ENCODE peak calls at places on chromosome 17, in five cellular contexts. O is NB4, N is neural crest cell, H is endothelial cell, R is spleen. Q is an unnamed sample.

GRCh38 chr17:36777118-36777517 is 160.2 kb upstream of the LHX1 start:
- DNase-seq in O (peak; percentile 41), R (no peak), N (no peak), H (no peak), Q (no peak)

GRCh38 chr17:63423251-63423950 is 22.7 kb downstream of the CYB561 start:
- DNase-seq in O (no peak), N (no peak), H (no peak), R (no peak), Q (no peak)

GRCh38 chr17:63775420-63775819 is 1.4 kb downstream of the DDX42 start:
- DNase-seq in N (no peak), R (no peak), H (no peak), O (no peak), Q (no peak)

GRCh38 chr17:63685021-63685420 is 14.9 kb downstream of the LIMD2 start:
- DNase-seq in R (no peak), N (no peak), O (no peak), H (no peak), Q (no peak)

GRCh38 chr17:44900894-44901293 is 1.6 kb upstream of the EFTUD2 start:
- DNase-seq in N (no peak), R (no peak), O (no peak), H (no peak), Q (no peak)

GRCh38 chr17:46739982-46740381 is 78.5 kb downstream of the WNT3 start:
- DNase-seq in O (no peak), N (no peak), R (no peak), H (no peak), Q (no peak)

GRCh38 chr17:16322636-16323035 is 30.6 kb downstream of the CENPV start:
- DNase-seq in O (no peak), R (no peak), H (no peak), N (no peak), Q (no peak)

GRCh38 chr17:50520483-50520882 is 12.1 kb upstream of the EPN3 start:
- DNase-seq in N (no peak), R (no peak), O (no peak), H (no peak), Q (no peak)

GRCh38 chr17:69523252-69523861 is 108.9 kb downstream of the MAP2K6 start:
- DNase-seq in H (peak; percentile 32), N (no peak), R (no peak), O (peak; percentile 44), Q (no peak)

GRCh38 chr17:9763643-9764042 is 27.7 kb downstream of the DHRS7C start:
- DNase-seq in H (no peak), O (peak; percentile 52), R (no peak), N (no peak), Q (no peak)

GRCh38 chr17:75498726-75499213 is 16.6 kb downstream of the CASKIN2 start:
- DNase-seq in R (peak; percentile 71), H (no peak), O (peak; percentile 22), N (no peak), Q (no peak)

GRCh38 chr17:48457080-48457836 is 27.2 kb upstream of the SKAP1 start:
- DNase-seq in N (peak; percentile 66), H (peak; percentile 75), O (peak; percentile 63), R (peak; percentile 91), Q (no peak)

GRCh38 chr17:42018339-42018738 is 1.1 kb upstream of the DNAJC7 start:
- DNase-seq in N (no peak), O (peak; percentile 70), H (no peak), R (peak; percentile 31), Q (no peak)

GRCh38 chr17:75067856-75068255 is 19.9 kb upstream of the SLC16A5 start:
- DNase-seq in O (peak; percentile 72), H (no peak), N (no peak), R (peak; percentile 17), Q (peak; percentile 9)

GRCh38 chr17:18267927-18268711 is 7.7 kb downstream of the MIEF2 start:
- DNase-seq in N (no peak), O (no peak), R (no peak), H (no peak), Q (no peak)

GRCh38 chr17:1485311-1485747 is 7.2 kb downstream of the MYO1C start:
- DNase-seq in O (no peak), N (peak; percentile 52), H (peak; percentile 67), R (peak; percentile 89), Q (no peak)

GRCh38 chr17:40458001-40458791 is 14.9 kb downstream of the IGFBP4 start:
- DNase-seq in R (no peak), H (no peak), O (no peak), N (no peak), Q (no peak)

GRCh38 chr17:77363821-77364361 is 223.1 kb downstream of the SEC14L1 start:
- DNase-seq in N (no peak), O (peak; percentile 71), H (no peak), R (peak; percentile 79), Q (peak; percentile 60)

GRCh38 chr17:78672880-78673371 is 95.7 kb upstream of the DNAH17 start:
- DNase-seq in R (peak; percentile 55), O (no peak), H (no peak), N (no peak), Q (no peak)

GRCh38 chr17:21037117-21037803 is 5.6 kb downstream of the USP22 start:
- DNase-seq in O (no peak), H (no peak), N (no peak), R (no peak), Q (no peak)

GRCh38 chr17:21043296-21044232 is 753 bp upstream of the USP22 start:
- DNase-seq in H (peak; percentile 93), O (peak; percentile 100), N (peak; percentile 89), R (peak; percentile 99), Q (peak; percentile 100)

GRCh38 chr17:21041753-21042433 is 918 bp downstream of the USP22 start:
- DNase-seq in N (peak; percentile 63), R (peak; percentile 95), O (peak; percentile 91), H (peak; percentile 67), Q (no peak)

GRCh38 chr17:21042434-21043295 is at the start of gene USP22:
- DNase-seq in R (peak; percentile 98), H (peak; percentile 94), O (no peak), N (peak; percentile 89), Q (no peak)

DNA sequence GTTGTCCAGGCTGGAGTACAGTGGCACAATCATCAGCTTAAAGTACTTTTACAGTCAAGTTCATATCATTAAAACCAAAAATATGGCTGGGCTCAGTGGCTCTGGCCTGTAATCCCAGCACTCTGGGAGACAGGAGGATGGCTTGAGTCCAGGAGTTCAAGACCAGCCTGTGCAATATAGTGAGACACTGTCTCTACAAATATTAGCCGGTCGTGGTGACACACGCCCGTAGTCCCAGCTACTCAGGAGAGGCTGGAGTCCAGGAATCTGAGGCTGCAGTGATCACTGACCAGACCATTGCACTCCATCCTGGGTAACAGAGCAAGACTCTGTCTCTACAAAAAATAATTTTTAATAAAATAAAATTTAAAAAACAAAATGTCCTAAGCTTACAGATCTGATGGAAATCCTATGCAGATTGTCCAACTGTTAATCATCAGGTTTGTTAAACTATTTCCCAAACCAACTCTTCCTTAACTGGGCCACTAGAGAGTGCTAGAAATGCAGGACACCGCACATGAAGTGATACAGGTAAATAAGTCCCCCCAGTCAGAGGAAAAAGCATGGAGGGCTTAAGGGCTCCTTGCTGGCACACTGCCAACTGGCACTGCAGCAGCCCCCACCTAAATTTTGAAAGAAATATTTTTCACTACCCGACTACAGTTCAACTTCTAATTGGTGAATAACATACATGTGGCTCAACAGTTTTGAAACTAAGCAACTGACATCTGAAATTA is 2.8 kb downstream of the USP22 start:
- DNase-seq in H (no peak), O (peak; percentile 69), N (no peak), R (no peak), Q (no peak)
- TF ChIP-seq CTCF in H (no peak), O (peak; percentile 65), N (peak; percentile 59), R (no peak), Q (peak; percentile 79)

DNA sequence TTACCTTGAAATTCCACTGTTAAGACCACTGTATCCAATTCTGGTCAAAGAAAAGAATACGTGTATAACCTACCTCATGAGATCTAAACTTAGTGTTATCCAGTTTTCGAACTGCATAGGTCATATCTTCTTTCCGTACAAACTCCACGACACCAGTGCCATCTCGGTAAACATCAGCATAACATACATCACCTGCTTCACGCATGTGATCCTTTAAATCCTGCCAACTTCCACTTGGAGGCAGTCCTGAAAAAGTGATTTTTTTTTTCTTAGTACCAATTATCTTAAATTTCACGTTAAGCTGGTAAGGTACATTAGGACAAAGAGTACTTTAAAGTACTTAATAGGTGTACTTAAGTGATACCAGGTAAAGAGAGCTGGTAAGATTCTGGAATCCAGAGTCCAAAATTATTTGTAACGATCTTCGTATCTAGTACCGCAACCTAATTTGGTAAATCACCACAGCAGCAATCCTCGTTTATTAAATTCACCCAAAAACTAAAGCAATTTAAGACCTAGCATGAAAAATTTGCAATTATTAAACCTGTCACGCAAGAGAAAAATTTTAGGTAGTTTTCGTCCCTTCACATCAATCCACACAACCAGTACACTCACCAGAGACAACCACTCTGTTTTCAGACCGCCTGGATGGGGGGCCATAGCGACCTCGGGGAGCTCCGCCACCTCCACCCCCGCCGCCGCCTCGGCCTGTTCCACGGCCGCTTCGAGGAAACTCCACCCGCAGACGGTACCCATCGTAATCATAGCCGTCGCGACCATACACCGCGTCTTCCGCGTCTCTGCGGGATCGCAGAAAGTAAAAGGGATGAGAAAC is 1.1 kb downstream of the SRSF1 start:
- DNase-seq in R (no peak), N (no peak), H (no peak), O (no peak), Q (no peak)
- TF ChIP-seq CTCF in R (no peak), N (peak; percentile 29), H (no peak), O (no peak), Q (peak; percentile 6)

DNA sequence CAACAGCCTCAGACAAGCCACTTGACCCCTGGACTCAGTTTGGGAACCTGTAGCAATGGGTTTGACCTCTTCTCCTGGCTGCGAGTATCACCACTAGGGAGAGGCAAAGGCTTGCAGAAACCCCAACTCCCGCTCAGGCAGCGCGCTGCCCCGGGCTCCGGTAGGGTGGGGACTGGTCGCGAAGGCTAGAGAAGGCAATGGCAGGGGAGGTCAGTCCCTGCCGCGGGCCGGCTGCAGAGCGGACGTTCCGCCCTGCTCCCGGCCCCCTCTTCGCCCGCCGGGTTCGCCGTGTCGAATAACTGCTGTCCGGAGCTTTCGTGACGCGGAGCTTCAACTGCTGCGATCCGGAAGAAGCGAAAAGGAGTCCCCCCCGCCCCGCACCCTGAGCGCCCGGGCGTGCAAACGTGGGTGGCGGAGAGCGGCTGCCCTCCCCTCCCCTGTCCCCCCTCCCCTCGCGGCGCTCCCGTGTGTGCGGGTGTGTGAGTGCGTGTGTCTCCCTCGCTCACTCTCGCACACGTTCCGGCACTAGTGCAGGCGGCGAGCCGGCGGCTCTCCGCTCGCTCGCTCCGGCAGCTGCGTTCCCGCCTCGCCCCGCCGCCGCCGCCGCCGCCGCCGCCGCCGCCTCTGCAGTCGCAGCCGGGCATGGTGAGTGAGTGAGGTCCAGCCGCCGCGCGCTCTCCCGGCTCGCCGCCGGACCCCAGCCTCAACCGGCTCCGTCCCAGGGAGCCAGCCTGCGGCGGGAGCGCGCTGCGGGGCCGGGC is 792 bp upstream of the SHISA6 start:
- DNase-seq in H (no peak), R (no peak), N (peak; percentile 32), O (no peak), Q (no peak)
- TF ChIP-seq CTCF in H (no peak), R (no peak), N (peak; percentile 35), O (no peak), Q (peak; percentile 69)

GRCh38 chr17:7263801-7264078 is 1.5 kb upstream of the CLDN7 start:
- DNase-seq in R (no peak), N (no peak), O (no peak), H (no peak), Q (no peak)

GRCh38 chr17:7263071-7263800 is 958 bp upstream of the CLDN7 start:
- DNase-seq in N (no peak), H (peak; percentile 55), R (no peak), O (no peak), Q (no peak)

GRCh38 chr17:7261377-7262191 is 694 bp downstream of the CLDN7 start:
- DNase-seq in O (no peak), H (peak; percentile 26), R (peak; percentile 87), N (no peak), Q (no peak)

GRCh38 chr17:7260601-7261376 is 1.5 kb downstream of the CLDN7 start:
- DNase-seq in N (no peak), H (peak; percentile 31), R (peak; percentile 86), O (no peak), Q (no peak)

GRCh38 chr17:7262192-7263070 is at the start of gene CLDN7:
- DNase-seq in H (peak; percentile 26), R (no peak), O (no peak), N (no peak), Q (no peak)
- TF ChIP-seq CTCF in H (no peak), R (no peak), O (no peak), N (no peak), Q (no peak)